ENCODE peak calls at places on chromosomes 1 and 21, in seven cellular contexts. Q, O, Y, Z, K, E and W are unnamed samples.

GRCh38 chr1:101376121-101377095 is 139.6 kb downstream of the S1PR1 start:
- DNase-seq in E (no peak), K (no peak), Y (no peak), Q (no peak), O (no peak), Z (no peak), W (no peak)

GRCh38 chr1:29711582-29712274 is 475.4 kb downstream of the PTPRU start:
- DNase-seq in E (peak; percentile 66), Y (peak; percentile 56), K (no peak), Q (no peak), Z (no peak), O (peak; percentile 14), W (no peak)

GRCh38 chr1:182087304-182087703 is 25.8 kb upstream of the ZNF648 start:
- DNase-seq in E (no peak), Z (no peak), Y (no peak), Q (no peak), K (no peak), O (peak; percentile 24), W (no peak)

GRCh38 chr1:64574301-64574700 is 104.4 kb downstream of the CACHD1 start:
- DNase-seq in K (no peak), E (no peak), Q (no peak), Z (no peak), Y (no peak), O (no peak), W (no peak)

GRCh38 chr1:7768583-7768982 is 2.5 kb upstream of the VAMP3 start:
- DNase-seq in O (no peak), Z (no peak), K (no peak), Y (no peak), Q (no peak), E (no peak), W (no peak)

GRCh38 chr1:54996869-54997710 is 1.6 kb upstream of the BSND start:
- DNase-seq in E (no peak), O (peak; percentile 23), Z (no peak), Y (no peak), Q (no peak), K (no peak), W (no peak)

GRCh38 chr1:25796807-25797458 is 3.1 kb upstream of the SELENON start:
- DNase-seq in Q (peak; percentile 89), Z (peak; percentile 75), E (peak; percentile 83), Y (peak; percentile 73), O (peak; percentile 81), K (peak; percentile 87), W (peak; percentile 64)

GRCh38 chr1:32052887-32053286 is 19.9 kb upstream of the TMEM39B start:
- DNase-seq in K (no peak), Y (no peak), O (no peak), Q (no peak), Z (no peak), E (no peak), W (no peak)

GRCh38 chr1:20086800-20087199 is 16.8 kb downstream of the PLA2G5 start:
- DNase-seq in O (no peak), Z (no peak), E (no peak), Q (no peak), Y (no peak), K (no peak), W (no peak)

GRCh38 chr1:20090119-20090518 is 20.1 kb downstream of the PLA2G5 start:
- DNase-seq in E (no peak), K (no peak), Q (no peak), Y (no peak), O (no peak), Z (no peak), W (no peak)

GRCh38 chr1:20090641-20091040 is 20.6 kb downstream of the PLA2G5 start:
- DNase-seq in K (no peak), Y (no peak), Q (no peak), O (no peak), E (no peak), Z (no peak), W (no peak)

GRCh38 chr1:20089328-20090077 is 19.5 kb downstream of the PLA2G5 start:
- DNase-seq in O (no peak), Y (no peak), Q (no peak), E (no peak), K (no peak), Z (no peak), W (no peak)

DNA sequence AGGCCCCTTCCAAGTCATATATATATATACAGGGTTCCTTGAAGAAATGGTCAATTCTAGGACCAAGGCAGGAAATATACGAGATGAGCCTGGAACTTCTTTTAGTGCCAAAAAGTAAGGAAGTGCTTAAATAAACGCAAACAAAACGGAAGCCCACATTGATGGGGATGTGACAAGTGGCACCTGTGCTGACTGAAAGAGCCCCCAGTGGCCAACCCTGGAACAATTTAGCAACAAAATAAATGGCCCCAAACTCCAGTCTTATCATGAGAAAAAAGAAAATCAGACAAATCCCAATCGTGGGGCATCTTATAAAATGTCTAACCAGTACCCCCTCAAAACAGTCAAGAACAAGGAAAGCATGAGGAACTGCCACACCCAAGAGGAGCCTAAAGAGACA is 17.7 kb downstream of the PLA2G5 start:
- DNase-seq in Z (no peak), O (no peak), K (no peak), E (no peak), Y (peak; percentile 41), Q (no peak), W (no peak)
- TF ChIP-seq CTCF in Z (no peak), O (peak; percentile 43), K (no peak), E (peak; percentile 12), Y (peak; percentile 46), Q (no peak), W (no peak)

DNA sequence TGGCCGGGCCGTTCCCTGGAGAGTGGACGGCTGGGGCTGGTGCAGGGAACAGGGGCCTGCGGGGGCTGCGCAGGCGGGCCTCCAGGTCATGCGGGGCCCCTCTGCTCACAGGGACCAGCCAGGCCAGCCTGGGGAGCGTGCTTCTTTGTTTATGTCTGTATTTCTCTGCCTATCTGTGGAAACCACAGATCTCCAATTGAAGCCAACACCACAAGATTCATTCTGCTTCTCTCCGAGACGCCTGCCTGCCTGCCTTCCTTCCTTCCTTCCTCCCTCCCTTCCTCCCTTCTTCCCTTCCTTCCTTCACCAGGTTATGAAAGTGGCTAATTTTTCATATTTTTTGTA is 39.9 kb upstream of the HMGN1 start:
- DNase-seq in K (no peak), Z (no peak), Q (no peak), O (no peak), Y (no peak), E (no peak), W (no peak)
- TF ChIP-seq CTCF in K (no peak), Z (no peak), Q (no peak), O (no peak), Y (no peak), E (no peak), W (peak; percentile 42)

DNA sequence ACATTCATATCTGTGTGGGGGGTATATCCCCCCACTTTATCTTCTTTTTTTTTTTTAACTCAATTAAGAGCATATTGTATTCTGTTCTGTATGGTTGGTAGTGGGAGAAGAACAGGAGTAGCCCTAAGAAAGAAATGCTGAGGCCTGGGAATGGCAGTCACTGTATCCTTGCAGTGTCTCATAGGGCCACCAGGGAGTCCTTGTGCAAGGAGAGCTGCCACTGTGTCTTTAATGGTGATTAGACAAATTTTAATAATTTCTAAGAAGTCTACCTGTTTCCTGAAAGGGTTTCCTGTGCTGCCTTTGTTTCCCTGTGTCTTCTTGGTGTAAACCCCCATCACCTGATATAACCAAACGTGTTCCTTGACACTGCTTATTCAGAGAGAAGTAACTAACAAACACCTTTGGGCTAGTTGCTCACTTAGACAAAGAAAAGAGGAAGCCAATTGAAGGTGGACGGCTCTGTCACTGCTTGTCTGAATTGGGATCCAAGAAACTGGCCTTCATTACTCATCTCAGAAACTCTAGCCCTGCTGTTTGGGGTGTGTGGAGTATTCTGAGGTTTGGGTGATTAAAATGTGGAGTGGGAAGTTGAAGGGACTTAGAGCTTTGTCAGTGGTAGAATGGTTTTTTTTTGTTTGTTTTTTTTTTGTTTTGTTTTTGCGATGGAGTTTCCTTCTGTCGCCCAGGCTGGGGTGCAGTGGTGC is 15.2 kb downstream of the GIPC2 start:
- DNase-seq in Y (peak; percentile 74), O (peak; percentile 18), K (no peak), E (no peak), Z (no peak), Q (no peak), W (no peak)
- TF ChIP-seq CTCF in Y (peak; percentile 27), O (no peak), K (no peak), E (no peak), Z (no peak), Q (no peak), W (no peak)

DNA sequence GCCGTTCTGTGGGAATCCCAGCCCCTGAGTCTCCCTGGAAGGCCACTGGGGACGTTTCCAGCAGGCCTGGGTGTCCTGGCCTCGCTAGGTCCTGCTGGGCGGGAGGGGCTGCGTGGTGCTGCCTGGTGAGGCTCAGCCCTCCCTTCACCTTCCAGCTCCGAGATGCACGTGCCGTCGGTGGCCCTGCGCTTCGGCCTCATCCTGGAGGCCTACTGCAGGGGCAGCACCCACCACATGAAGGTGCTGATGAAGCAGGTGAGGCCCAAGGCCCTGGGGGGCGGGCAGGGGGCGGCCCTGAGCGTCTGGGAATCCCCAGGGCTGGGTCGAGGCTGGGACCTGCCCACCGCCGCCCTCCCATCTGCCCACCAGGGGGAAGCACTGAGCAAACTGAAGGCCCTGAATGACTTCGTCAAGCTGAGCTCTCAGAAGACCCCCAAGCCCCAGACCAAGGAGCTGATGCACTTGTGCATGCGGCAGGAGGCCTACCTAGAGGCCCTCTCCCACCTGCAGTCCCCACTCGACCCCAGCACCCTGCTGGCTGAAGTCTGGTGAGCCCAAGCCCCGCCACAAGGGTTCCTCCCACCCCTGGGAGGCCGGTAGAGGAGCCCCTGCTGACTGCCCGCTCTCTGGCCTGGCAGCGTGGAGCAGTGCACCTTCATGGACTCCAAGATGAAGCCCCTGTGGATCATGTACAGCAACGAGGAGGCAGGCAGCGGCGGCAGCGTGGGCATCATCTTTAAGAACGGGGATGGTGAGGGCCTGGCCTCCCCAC is 70.3 kb downstream of the PIK3CD start:
- DNase-seq in E (peak; percentile 30), K (no peak), Z (peak; percentile 69), Y (peak; percentile 62), O (peak; percentile 50), Q (no peak), W (no peak)
- TF ChIP-seq CTCF in E (peak; percentile 46), K (peak; percentile 46), Z (peak; percentile 71), Y (peak; percentile 72), O (peak; percentile 64), Q (peak; percentile 70), W (peak; percentile 93)

GRCh38 chr1:77742011-77742555 is 17.6 kb downstream of the USP33 start:
- DNase-seq in E (no peak), Y (no peak), Q (no peak), K (no peak), Z (no peak), O (no peak), W (no peak)

GRCh38 chr1:77739235-77739634 is 20.4 kb downstream of the USP33 start:
- DNase-seq in K (no peak), Z (no peak), E (no peak), Q (no peak), Y (no peak), O (peak; percentile 13), W (no peak)

GRCh38 chr1:77741316-77741715 is 18.3 kb downstream of the USP33 start:
- DNase-seq in Y (no peak), K (no peak), E (no peak), O (no peak), Z (no peak), Q (no peak), W (no peak)

DNA sequence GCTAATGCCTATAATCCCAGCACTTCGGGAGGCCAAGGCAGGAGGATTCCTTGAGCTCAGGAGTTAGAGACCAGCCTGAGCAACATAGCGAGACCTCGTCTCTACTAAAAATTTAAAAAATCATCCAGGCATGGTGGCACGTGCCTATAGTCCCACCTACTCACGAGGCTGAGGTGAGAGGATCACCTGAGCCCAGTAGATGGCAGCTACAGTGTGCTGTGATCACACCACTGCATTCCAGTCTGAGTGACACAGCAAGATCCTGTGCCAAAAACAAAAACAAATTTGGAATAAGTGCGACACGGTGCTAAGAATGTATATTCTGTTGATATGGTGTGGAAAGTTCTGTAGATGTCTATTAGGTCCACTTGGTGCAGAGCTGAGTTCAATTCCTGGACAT is 15.1 kb downstream of the USP33 start:
- DNase-seq in O (no peak), Q (no peak), K (no peak), E (peak; percentile 48), Y (no peak), Z (no peak), W (no peak)
- TF ChIP-seq CTCF in O (no peak), Q (no peak), K (no peak), E (no peak), Y (no peak), Z (no peak), W (no peak)